ENCODE peak calls at places on chromosomes 11 and 22, in nine cellular contexts. Q is fibroblast of the aortic adventitia; I is AG09309; C is HCT116; N is activated B cell treated with CpG ODN at 0.5 μM for 24 hours; R is progenitor cell of endocrine pancreas; G is activated CD8-positive, alpha-beta T cell treated with anti-CD3 and anti-CD28 coated beads for 36 hours; J is dorsolateral prefrontal cortex; D is fibroblast of mammary gland. S is an unnamed sample.

GRCh38 chr11:88418508-88418907 is 81.0 kb upstream of the CTSC start:
- DNase-seq in Q (no peak), I (no peak), C (no peak), N (no peak), R (no peak), G (no peak), J (no peak), D (no peak), S (no peak)

GRCh38 chr11:32583451-32584271 is at the start of gene EIF3M:
- DNase-seq in Q (peak), I (peak), C (peak), N (peak), R (peak), G (peak), J (peak), D (peak), S (peak)

GRCh38 chr22:19663286-19663815 is 51.0 kb upstream of the SEPTIN5 start:
- DNase-seq in Q (peak), I (peak), C (no peak), N (no peak), R (no peak), G (peak), J (no peak), D (peak), S (no peak)

GRCh38 chr22:45870011-45870410 is 107.0 kb downstream of the WNT7B start:
- DNase-seq in Q (no peak), I (no peak), C (no peak), N (no peak), R (no peak), G (no peak), J (no peak), D (no peak), S (no peak)

GRCh38 chr22:34019190-34019845 is 99.0 kb upstream of the LARGE1 start:
- DNase-seq in Q (no peak), I (no peak), C (no peak), N (no peak), R (no peak), G (no peak), J (no peak), D (no peak), S (no peak)

GRCh38 chr11:41497974-41498373 is 38.5 kb upstream of the LRRC4C start:
- DNase-seq in Q (peak), I (no peak), C (no peak), N (no peak), R (no peak), G (no peak), J (no peak), D (no peak), S (no peak)

GRCh38 chr11:131763193-131763890 is 392.9 kb downstream of the NTM start:
- DNase-seq in Q (peak), I (peak), C (no peak), N (no peak), R (no peak), G (no peak), J (no peak), D (no peak), S (no peak)

GRCh38 chr11:81673001-81673400 is 1060.7 kb downstream of the FAM181B start:
- DNase-seq in Q (no peak), I (no peak), C (no peak), N (no peak), R (no peak), G (no peak), J (no peak), D (peak), S (no peak)

DNA sequence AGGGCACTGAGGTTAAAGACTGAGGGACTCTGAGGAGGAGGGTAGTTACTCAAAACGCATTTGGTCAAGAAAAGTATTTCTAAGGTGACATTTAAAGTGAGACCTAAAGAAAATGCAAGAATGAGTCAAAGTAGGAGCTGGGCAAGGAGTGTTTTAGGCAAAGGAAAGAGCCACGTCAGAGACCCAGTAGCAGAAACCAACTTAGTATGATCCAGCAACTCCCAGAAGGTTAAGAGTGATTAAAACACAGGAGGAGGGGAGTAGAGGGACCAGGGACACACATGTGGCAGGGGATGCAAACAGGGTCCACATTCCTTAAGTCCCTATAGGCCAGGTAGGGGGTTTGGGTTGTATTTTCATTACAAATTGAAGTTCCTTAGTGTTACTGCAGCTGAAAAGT is 24.3 kb upstream of the CCDC34 start:
- DNase-seq in Q (no peak), I (no peak), C (no peak), N (no peak), R (no peak), G (no peak), J (no peak), D (no peak), S (no peak)
- TF ChIP-seq CTCF in Q (no peak), I (no peak), C (no peak), N (no peak), R (no peak), G (no peak), J (no peak), D (no peak), S (no peak)

GRCh38 chr11:121634889-121635288 is 182.1 kb upstream of the SORL1-AS1 start:
- DNase-seq in Q (peak), I (peak), C (no peak), N (no peak), R (no peak), G (no peak), J (no peak), D (peak), S (no peak)

GRCh38 chr11:121634273-121634672 is 181.5 kb upstream of the SORL1-AS1 start:
- DNase-seq in Q (no peak), I (no peak), C (no peak), N (no peak), R (no peak), G (no peak), J (no peak), D (no peak), S (no peak)

GRCh38 chr11:121636341-121637176 is 183.8 kb upstream of the SORL1-AS1 start:
- DNase-seq in Q (no peak), I (no peak), C (no peak), N (no peak), R (no peak), G (no peak), J (no peak), D (no peak), S (no peak)
- TF ChIP-seq CTCF in Q (no peak), I (no peak), C (no peak), N (no peak), R (no peak), G (no peak), J (no peak), D (no peak), S (no peak)

DNA sequence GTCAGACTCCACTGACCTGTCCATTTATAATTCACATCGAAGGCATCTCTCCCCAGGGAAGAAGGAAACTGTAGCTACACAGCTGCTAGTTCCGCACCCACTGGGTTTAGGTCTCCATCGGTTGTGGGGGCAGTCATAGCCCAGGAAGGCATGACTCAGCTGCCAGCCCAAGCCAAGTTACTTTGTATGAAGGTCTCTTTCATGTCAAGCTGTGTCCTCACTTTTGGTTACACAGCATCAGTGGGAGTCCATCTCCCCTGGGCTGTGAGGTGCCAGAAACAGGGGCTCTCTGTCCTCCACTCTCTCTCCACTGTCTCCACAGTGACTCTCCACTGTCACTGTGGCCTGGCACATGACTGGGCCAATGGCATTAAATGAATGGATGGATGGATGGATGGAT is 585.2 kb downstream of the BRD1 start:
- DNase-seq in Q (no peak), I (no peak), C (no peak), N (no peak), R (no peak), G (no peak), J (no peak), D (no peak), S (no peak)
- TF ChIP-seq CTCF in Q (no peak), I (no peak), C (no peak), N (no peak), R (no peak), G (no peak), J (no peak), D (no peak), S (no peak)

GRCh38 chr22:17106161-17106784 is 14.9 kb downstream of the TMEM121B start:
- DNase-seq in Q (no peak), I (no peak), C (no peak), N (no peak), R (no peak), G (no peak), J (no peak), D (no peak), S (no peak)
- TF ChIP-seq CTCF in Q (no peak), I (no peak), C (no peak), N (no peak), R (no peak), G (peak), J (no peak), D (no peak), S (no peak)

GRCh38 chr11:65060913-65061408 is 2.6 kb upstream of the NAALADL1 start:
- DNase-seq in Q (peak), I (no peak), C (no peak), N (no peak), R (no peak), G (peak), J (no peak), D (peak), S (no peak)
- TF ChIP-seq CTCF in Q (peak), I (peak), C (no peak), N (no peak), R (peak), G (no peak), J (no peak), D (peak), S (peak)